ENCODE peak calls at places on chromosome 21, in four cellular contexts. D, X, H and G are unnamed samples.
A peak's percentile ranks its signal among the peaks of the same experiment; 100 is the strongest.

GRCh38 chr21:19553930-19554615 is 1150.5 kb upstream of the TMPRSS15 start:
- DNase-seq in D (no peak), X (no peak), H (no peak), G (peak; percentile 13)

GRCh38 chr21:42319851-42320602 is 4.8 kb upstream of the TFF3 start:
- DNase-seq in H (no peak), D (no peak), X (no peak), G (no peak)

GRCh38 chr21:42202321-42202720 is 16.6 kb upstream of the ABCG1 start:
- DNase-seq in D (no peak), H (no peak), X (no peak), G (no peak)

GRCh38 chr21:33562389-33562788 is 19.6 kb downstream of the SON start:
- DNase-seq in H (no peak), D (no peak), X (no peak), G (no peak)

GRCh38 chr21:36035381-36035791 is 24.9 kb downstream of the SETD4 start:
- DNase-seq in H (no peak), X (no peak), D (peak; percentile 21), G (no peak)

GRCh38 chr21:28781602-28782274 is 210.9 kb downstream of the LTN1 start:
- DNase-seq in H (peak; percentile 4), X (no peak), D (peak; percentile 30), G (no peak)

GRCh38 chr21:40625991-40626390 is 221.0 kb downstream of the DSCAM start:
- DNase-seq in H (no peak), X (no peak), D (no peak), G (no peak)

GRCh38 chr21:15841856-15842564 is 112.2 kb downstream of the USP25 start:
- DNase-seq in D (no peak), X (no peak), H (no peak), G (no peak)

GRCh38 chr21:38769253-38769780 is 36.4 kb upstream of the ETS2 start:
- DNase-seq in D (no peak), X (no peak), H (no peak), G (no peak)

GRCh38 chr21:26836546-26836945 is 8.7 kb downstream of the ADAMTS1 start:
- DNase-seq in H (no peak), D (no peak), X (no peak), G (no peak)

GRCh38 chr21:26835714-26836265 is 9.4 kb downstream of the ADAMTS1 start:
- DNase-seq in H (no peak), D (no peak), X (no peak), G (no peak)

GRCh38 chr21:26833460-26833939 is 11.7 kb downstream of the ADAMTS1 start:
- DNase-seq in X (no peak), D (no peak), H (no peak), G (no peak)

GRCh38 chr21:26834181-26834945 is 10.8 kb downstream of the ADAMTS1 start:
- DNase-seq in H (no peak), X (no peak), D (no peak), G (no peak)

DNA sequence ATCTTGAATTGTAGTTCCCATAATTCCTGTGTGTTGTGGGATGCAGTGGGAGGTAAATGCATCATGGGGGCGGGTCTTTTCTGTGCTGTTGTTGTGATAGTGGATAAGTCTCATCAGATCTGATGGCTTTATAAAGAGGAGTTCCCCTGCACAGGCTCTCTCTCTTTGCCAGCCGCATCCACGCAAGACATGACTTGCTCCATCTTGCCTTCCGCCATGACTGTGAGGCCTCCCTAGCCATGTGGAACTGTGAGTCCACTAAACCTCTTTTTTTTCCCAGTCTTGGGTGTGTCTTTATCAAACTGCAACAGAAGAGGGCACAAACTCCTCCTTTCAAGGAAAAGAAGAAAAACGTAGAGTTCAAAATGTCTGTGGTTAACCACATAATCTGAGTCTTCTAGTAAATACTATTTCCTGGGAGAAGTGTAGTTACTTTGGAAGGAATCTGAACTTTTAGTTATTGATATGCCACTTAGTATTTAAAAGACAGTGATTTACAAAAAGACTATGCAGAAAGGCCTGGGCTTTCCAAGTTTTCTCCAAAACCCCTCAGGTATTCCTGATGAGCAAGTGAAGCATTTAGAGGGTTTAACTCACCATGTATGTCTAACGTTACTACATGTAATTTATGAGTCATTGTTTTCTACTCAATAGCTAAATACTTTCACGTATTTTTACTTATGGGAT is 10.0 kb downstream of the ADAMTS1 start:
- DNase-seq in X (no peak), H (no peak), D (no peak), G (no peak)
- TF ChIP-seq HDAC6 in X (no peak), H (no peak), D (no peak), G (no peak)

GRCh38 chr21:44932366-44933181 is 7.3 kb upstream of the SLX9 start:
- DNase-seq in X (no peak), D (peak; percentile 59), H (no peak), G (no peak)
- TF ChIP-seq HDAC6 in X (no peak), D (no peak), H (no peak), G (no peak)

DNA sequence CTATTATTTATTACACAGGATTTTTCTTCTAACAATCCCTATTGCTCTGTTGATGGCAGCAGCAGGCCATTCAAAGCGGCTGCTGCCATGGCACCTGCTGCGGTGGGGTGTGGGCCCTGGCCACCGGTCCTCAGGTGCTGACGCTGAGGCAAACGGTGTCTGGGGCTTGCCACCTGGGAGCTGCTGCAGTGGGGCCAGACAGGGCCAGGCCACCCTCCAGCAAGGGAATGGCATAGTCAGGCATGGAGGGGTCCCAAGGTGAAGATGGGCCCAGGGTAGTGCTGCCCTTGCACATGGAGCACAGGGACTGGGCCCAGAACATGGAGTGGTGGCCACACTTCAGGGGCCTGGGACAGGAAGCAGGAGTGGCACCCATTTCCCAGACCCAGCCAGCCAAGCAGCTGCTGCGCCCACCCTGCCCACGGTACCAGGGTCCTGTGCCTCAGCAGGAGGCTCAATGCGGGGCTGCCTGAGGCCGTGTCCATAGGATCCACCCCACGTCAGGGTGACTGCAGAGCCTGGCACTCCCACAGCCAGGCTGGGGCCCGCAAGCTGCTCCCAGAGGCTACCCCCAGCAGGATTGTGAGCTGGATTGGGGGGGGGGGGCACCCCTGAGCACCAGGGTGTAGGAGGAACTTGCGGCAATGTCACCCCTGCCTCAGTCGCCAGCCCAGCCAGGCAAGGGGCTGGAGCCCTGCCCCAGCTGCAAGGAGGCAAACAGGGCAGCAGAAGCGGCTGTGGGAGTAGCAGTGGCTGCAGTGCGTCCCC is 53.9 kb upstream of the KRTAP11-1 start:
- DNase-seq in X (no peak), D (no peak), H (no peak), G (no peak)
- TF ChIP-seq HDAC6 in X (no peak), D (no peak), H (no peak), G (no peak)

GRCh38 chr21:45888361-45889009 is 93.1 kb upstream of the COL6A1 start:
- DNase-seq in X (no peak), H (no peak), D (no peak), G (no peak)

GRCh38 chr21:45887788-45888187 is 93.8 kb upstream of the COL6A1 start:
- DNase-seq in D (no peak), H (no peak), X (no peak), G (no peak)

GRCh38 chr21:45889115-45889708 is 92.4 kb upstream of the COL6A1 start:
- DNase-seq in H (no peak), X (no peak), D (no peak), G (no peak)

GRCh38 chr21:45891388-45892155 is 90.0 kb upstream of the COL6A1 start:
- DNase-seq in D (no peak), X (no peak), H (no peak), G (no peak)

GRCh38 chr21:45889961-45890360 is 91.6 kb upstream of the COL6A1 start:
- DNase-seq in H (no peak), X (no peak), D (no peak), G (no peak)
- TF ChIP-seq HDAC6 in H (no peak), X (no peak), D (no peak), G (no peak)

GRCh38 chr21:25859264-25859931 is 124.6 kb downstream of the GABPA start:
- DNase-seq in X (no peak), H (no peak), D (no peak), G (no peak)

GRCh38 chr21:25862112-25862511 is 127.3 kb downstream of the GABPA start:
- DNase-seq in H (no peak), X (no peak), D (no peak), G (no peak)

GRCh38 chr21:25863747-25864146 is 129.0 kb downstream of the GABPA start:
- DNase-seq in X (no peak), D (no peak), H (no peak), G (no peak)

GRCh38 chr21:25863031-25863430 is 128.3 kb downstream of the GABPA start:
- DNase-seq in H (no peak), D (no peak), X (no peak), G (no peak)

DNA sequence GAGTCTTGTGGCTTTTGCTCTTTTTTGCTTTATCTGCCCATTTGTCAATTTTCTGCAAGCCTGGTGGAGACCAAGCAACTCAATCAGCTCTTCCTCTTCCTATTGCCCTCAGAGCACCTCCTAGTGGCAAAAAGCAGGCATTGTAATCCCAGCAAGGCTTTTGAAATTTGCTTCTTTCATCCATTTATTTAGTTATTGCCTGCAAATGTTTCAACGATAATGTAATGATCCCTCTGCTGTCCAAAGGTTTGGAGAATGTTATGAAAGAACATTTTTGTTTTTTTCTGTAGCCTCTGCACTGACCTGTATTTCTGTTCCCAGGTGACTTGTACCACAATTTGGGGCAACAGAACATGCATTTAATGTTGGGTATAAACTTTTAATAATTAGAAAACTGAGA is 127.8 kb downstream of the GABPA start:
- DNase-seq in X (no peak), H (peak; percentile 12), D (peak; percentile 55), G (no peak)
- TF ChIP-seq HDAC6 in X (no peak), H (no peak), D (no peak), G (no peak)